ENCODE peak calls at places on chromosomes 16 and 17, in nine cellular contexts. H is EL; M is amygdala; R is nephron progenitor cell; G is AG20443; C is activated gamma-delta T cell treated with anti-CD3 and anti-CD28 coated beads, Interleukin-2, amount 50 U/mL, for 16 hours; D is HTR-8/SVneo; U is left kidney; T is thoracic aorta. Z is an unnamed sample.

GRCh38 chr17:42682400-42683384 is at the start of gene CNTNAP1:
- DNase-seq in H (peak), M (peak), R (peak), G (peak), C (no peak), D (peak), U (peak), T (no peak), Z (peak)

GRCh38 chr17:82791532-82791931 is 39.7 kb downstream of the TBCD start:
- DNase-seq in H (peak), M (peak), R (no peak), G (no peak), C (no peak), D (peak), U (peak), T (no peak), Z (no peak)

GRCh38 chr16:87271256-87271655 is 45.9 kb downstream of the C16orf95 start:
- DNase-seq in H (no peak), M (no peak), R (no peak), G (no peak), C (no peak), D (no peak), U (no peak), T (no peak), Z (no peak)

GRCh38 chr17:48543854-48544355 is 1.0 kb downstream of the HOXB2 start:
- DNase-seq in H (no peak), M (no peak), R (no peak), G (no peak), C (no peak), D (no peak), U (no peak), T (no peak), Z (no peak)

GRCh38 chr17:66953661-66954060 is 10.8 kb upstream of the CACNG4 start:
- DNase-seq in H (no peak), M (peak), R (no peak), G (no peak), C (no peak), D (no peak), U (no peak), T (no peak), Z (no peak)

GRCh38 chr16:13997933-13998332 is 73.2 kb upstream of the MRTFB start:
- DNase-seq in H (no peak), M (no peak), R (no peak), G (no peak), C (no peak), D (no peak), U (peak), T (no peak), Z (no peak)

GRCh38 chr16:80614908-80615696 is 74.3 kb downstream of the DYNLRB2 start:
- DNase-seq in H (peak), M (no peak), R (no peak), G (peak), C (no peak), D (peak), U (peak), T (no peak), Z (no peak)

GRCh38 chr16:73228649-73229048 is 180.7 kb upstream of the ZFHX3 start:
- DNase-seq in H (peak), M (no peak), R (no peak), G (peak), C (no peak), D (no peak), U (no peak), T (no peak), Z (no peak)

Z was measured in glutamatergic neuron.